ENCODE peak calls at places on chromosomes 4 and X, in seven cellular contexts. B, Q, N, Z, U, W and T are unnamed samples.

GRCh38 chrX:140149761-140150160 is 184.4 kb upstream of the CXorf66 start:
- DNase-seq in W (no peak), B (no peak), Q (no peak), N (no peak), Z (no peak), U (no peak), T (no peak)

GRCh38 chr4:88599714-88600113 is 7.4 kb downstream of the HERC3 start:
- DNase-seq in Z (no peak), B (no peak), N (no peak), U (no peak), W (no peak), Q (no peak), T (no peak)

GRCh38 chr4:82710202-82710929 is 88.2 kb downstream of the SCD5 start:
- DNase-seq in N (peak; percentile 29), B (no peak), W (no peak), Q (no peak), Z (no peak), U (no peak), T (no peak)

GRCh38 chrX:49273181-49273727 is 3.7 kb downstream of the PPP1R3F start:
- DNase-seq in N (no peak), W (no peak), Q (no peak), Z (no peak), U (peak; percentile 33), B (no peak), T (no peak)

GRCh38 chrX:54415534-54416350 is 24.5 kb upstream of the TSR2 start:
- DNase-seq in U (no peak), B (peak; percentile 55), N (no peak), Q (no peak), Z (no peak), W (no peak), T (no peak)

GRCh38 chr4:8940792-8941491 is 69.3 kb upstream of the HMX1 start:
- DNase-seq in B (no peak), N (no peak), U (no peak), Z (no peak), Q (peak; percentile 59), W (no peak), T (no peak)

GRCh38 chr4:16226816-16227461 is 668 bp upstream of the TAPT1 start:
- DNase-seq in B (peak; percentile 30), Z (no peak), N (no peak), Q (peak; percentile 61), W (no peak), U (peak; percentile 25), T (peak; percentile 65)

GRCh38 chr4:173334891-173335754 is 965 bp upstream of the HMGB2 start:
- DNase-seq in W (peak; percentile 79), B (peak; percentile 60), Q (peak; percentile 92), U (peak; percentile 37), Z (no peak), N (peak; percentile 75), T (peak; percentile 80)

GRCh38 chrX:53281321-53281822 is at the start of gene IQSEC2:
- DNase-seq in N (peak; percentile 77), Z (no peak), Q (peak; percentile 20), W (peak; percentile 48), U (no peak), B (peak; percentile 83), T (no peak)

GRCh38 chr4:155173371-155173770 is 35.1 kb upstream of the NPY2R start:
- DNase-seq in W (no peak), Z (no peak), N (peak; percentile 75), B (no peak), Q (no peak), U (no peak), T (no peak)

GRCh38 chrX:40281341-40282005 is 183.7 kb upstream of the BCOR start:
- DNase-seq in B (no peak), U (no peak), Q (no peak), N (no peak), Z (no peak), W (no peak), T (no peak)

GRCh38 chr4:112889619-112890294 is 159.7 kb upstream of the ANK2 start:
- DNase-seq in U (no peak), W (no peak), B (peak; percentile 14), N (peak; percentile 91), Q (no peak), Z (no peak), T (no peak)

GRCh38 chrX:24956828-24957227 is 58.9 kb downstream of the ARX start:
- DNase-seq in U (no peak), Q (no peak), N (peak; percentile 1), B (peak; percentile 3), Z (no peak), W (no peak), T (no peak)

GRCh38 chrX:138875472-138875871 is 164.0 kb upstream of the FGF13 start:
- DNase-seq in Z (no peak), W (no peak), N (no peak), B (no peak), U (no peak), Q (no peak), T (no peak)

GRCh38 chr4:55608591-55608990 is 16.5 kb upstream of the PDCL2 start:
- DNase-seq in Q (no peak), U (no peak), Z (no peak), W (no peak), N (no peak), B (no peak), T (no peak)

GRCh38 chrX:107559506-107559905 is 68.8 kb upstream of the PRPS1 start:
- DNase-seq in W (no peak), Q (no peak), B (peak; percentile 12), N (no peak), Z (no peak), U (no peak), T (no peak)

GRCh38 chr4:153034681-153035080 is 98.6 kb downstream of the FHDC1 start:
- DNase-seq in Z (no peak), U (no peak), B (no peak), W (no peak), Q (no peak), N (no peak), T (no peak)

GRCh38 chr4:172791841-172792240 is 376.8 kb upstream of the GALNT7 start:
- DNase-seq in Q (no peak), N (no peak), W (no peak), U (no peak), B (no peak), Z (no peak), T (no peak)

GRCh38 chrX:15151267-15152196 is 118.4 kb downstream of the ASB9 start:
- DNase-seq in B (peak; percentile 9), N (no peak), W (no peak), Q (no peak), U (no peak), Z (no peak), T (peak; percentile 52)

GRCh38 chr4:38411092-38411491 is 252.9 kb upstream of the KLF3 start:
- DNase-seq in U (no peak), W (no peak), Z (no peak), B (no peak), Q (no peak), N (no peak), T (peak; percentile 24)

GRCh38 chrX:100812216-100813158 is 7.7 kb upstream of the CSTF2 start:
- DNase-seq in W (no peak), B (no peak), Q (no peak), Z (no peak), U (no peak), N (no peak), T (no peak)

GRCh38 chrX:9899640-9900075 is 67.5 kb upstream of the CLDN34 start:
- DNase-seq in U (no peak), W (no peak), N (peak; percentile 73), B (peak; percentile 81), Q (no peak), Z (peak; percentile 51), T (peak; percentile 33)

GRCh38 chr4:71456841-71457240 is 118.0 kb downstream of the SLC4A4 start:
- DNase-seq in U (no peak), W (no peak), Q (no peak), B (peak; percentile 68), N (peak; percentile 69), Z (peak; percentile 73), T (no peak)

GRCh38 chrX:49106930-49107329 is 16.6 kb downstream of the GPKOW start:
- DNase-seq in B (peak; percentile 57), Q (peak; percentile 46), U (no peak), W (no peak), N (peak; percentile 64), Z (peak; percentile 19), T (no peak)

GRCh38 chr4:111854494-111855087 is 290.7 kb upstream of the FAM241A start:
- DNase-seq in N (peak; percentile 59), W (peak; percentile 39), Z (peak; percentile 9), U (no peak), B (peak; percentile 61), Q (peak; percentile 36), T (no peak)

GRCh38 chrX:69613946-69614345 is 2.0 kb upstream of the EDA start:
- DNase-seq in Z (no peak), B (no peak), Q (no peak), W (no peak), N (no peak), U (no peak), T (no peak)

GRCh38 chr4:139861471-139861870 is 195.9 kb downstream of the MGST2 start:
- DNase-seq in Q (no peak), N (no peak), U (no peak), B (no peak), W (no peak), Z (no peak), T (no peak)

GRCh38 chrX:276588-277171 is 4.5 kb upstream of the PLCXD1 start:
- DNase-seq in W (no peak), Z (no peak), Q (peak; percentile 82), U (no peak), N (peak; percentile 39), B (peak; percentile 54), T (no peak)

GRCh38 chr4:112436987-112437386 is 79.0 kb downstream of the NEUROG2 start:
- DNase-seq in U (no peak), Q (no peak), W (no peak), N (no peak), B (no peak), Z (no peak), T (no peak)

GRCh38 chr4:112819729-112820128 is 182.8 kb downstream of the LARP7 start:
- DNase-seq in W (no peak), Q (no peak), N (no peak), U (no peak), Z (no peak), B (no peak), T (no peak)

GRCh38 chr4:181509073-181509472 is 734.1 kb upstream of the TENM3 start:
- DNase-seq in U (no peak), W (no peak), B (no peak), Q (no peak), Z (no peak), N (no peak), T (no peak)

GRCh38 chr4:40924096-40924792 is 174.5 kb downstream of the NSUN7 start:
- DNase-seq in U (peak; percentile 76), Z (no peak), B (peak; percentile 58), N (peak; percentile 67), W (peak; percentile 32), Q (peak; percentile 77), T (peak; percentile 63)

GRCh38 chr4:80307774-80308465 is 27.6 kb upstream of the CFAP299 start:
- DNase-seq in B (peak; percentile 83), Z (peak; percentile 72), W (no peak), U (no peak), N (peak; percentile 56), Q (no peak), T (no peak)